ENCODE peak calls at places on chromosome 5, in six cellular contexts. One of them, this sample, is unnamed.

GRCh38 chr5:32297181-32298055 is 15.3 kb downstream of the MTMR12 start:
- DNase-seq in tibial artery: no peak
- DNase-seq in A549: no peak
- DNase-seq in CD8-positive, alpha-beta T cell: no peak
- DNase-seq in iPS DF 6.9: no peak
- DNase-seq in tibial nerve: no peak
- DNase-seq in this sample: peak

GRCh38 chr5:173880306-173880985 is 7.7 kb upstream of the CPEB4 start:
- DNase-seq in tibial artery: no peak
- DNase-seq in A549: no peak
- DNase-seq in CD8-positive, alpha-beta T cell: no peak
- DNase-seq in iPS DF 6.9: no peak
- DNase-seq in tibial nerve: no peak
- DNase-seq in this sample: peak

GRCh38 chr5:83767409-83767992 is 46.8 kb upstream of the HAPLN1 start:
- DNase-seq in tibial artery: no peak
- DNase-seq in A549: no peak
- DNase-seq in CD8-positive, alpha-beta T cell: no peak
- DNase-seq in iPS DF 6.9: peak
- DNase-seq in tibial nerve: no peak
- DNase-seq in this sample: no peak

GRCh38 chr5:140870221-140871201 is 1.8 kb downstream of the PCDHA11 start:
- DNase-seq in tibial artery: no peak
- DNase-seq in A549: no peak
- DNase-seq in CD8-positive, alpha-beta T cell: no peak
- DNase-seq in iPS DF 6.9: no peak
- DNase-seq in tibial nerve: no peak
- DNase-seq in this sample: no peak

GRCh38 chr5:104198156-104198555 is 635.6 kb upstream of the NUDT12 start:
- DNase-seq in tibial artery: no peak
- DNase-seq in A549: no peak
- DNase-seq in CD8-positive, alpha-beta T cell: no peak
- DNase-seq in iPS DF 6.9: no peak
- DNase-seq in tibial nerve: no peak
- DNase-seq in this sample: no peak

GRCh38 chr5:152237531-152237930 is 167.5 kb downstream of the NMUR2 start:
- DNase-seq in tibial artery: no peak
- DNase-seq in A549: no peak
- DNase-seq in CD8-positive, alpha-beta T cell: no peak
- DNase-seq in iPS DF 6.9: no peak
- DNase-seq in tibial nerve: no peak
- DNase-seq in this sample: no peak

GRCh38 chr5:160434022-160434531 is 12.4 kb downstream of the PTTG1 start:
- DNase-seq in tibial artery: no peak
- DNase-seq in A549: no peak
- DNase-seq in CD8-positive, alpha-beta T cell: no peak
- DNase-seq in iPS DF 6.9: no peak
- DNase-seq in tibial nerve: no peak
- DNase-seq in this sample: no peak

GRCh38 chr5:86118542-86118941 is 499.2 kb upstream of the COX7C start:
- DNase-seq in tibial artery: no peak
- DNase-seq in A549: peak
- DNase-seq in CD8-positive, alpha-beta T cell: no peak
- DNase-seq in iPS DF 6.9: no peak
- DNase-seq in tibial nerve: no peak
- DNase-seq in this sample: no peak

GRCh38 chr5:154196955-154197652 is 6.6 kb downstream of the GALNT10 start:
- DNase-seq in tibial artery: no peak
- DNase-seq in A549: peak
- DNase-seq in CD8-positive, alpha-beta T cell: no peak
- DNase-seq in iPS DF 6.9: no peak
- DNase-seq in tibial nerve: no peak
- DNase-seq in this sample: no peak

GRCh38 chr5:168359820-168360460 is 68.5 kb downstream of the WWC1 start:
- DNase-seq in tibial artery: peak
- DNase-seq in A549: no peak
- DNase-seq in CD8-positive, alpha-beta T cell: no peak
- DNase-seq in iPS DF 6.9: no peak
- DNase-seq in tibial nerve: no peak
- DNase-seq in this sample: no peak

GRCh38 chr5:72618699-72619098 is 111.5 kb upstream of the ZNF366 start:
- DNase-seq in tibial artery: no peak
- DNase-seq in A549: no peak
- DNase-seq in CD8-positive, alpha-beta T cell: no peak
- DNase-seq in iPS DF 6.9: no peak
- DNase-seq in tibial nerve: no peak
- DNase-seq in this sample: no peak

GRCh38 chr5:73853091-73853490 is 227.1 kb downstream of the ARHGEF28 start:
- DNase-seq in tibial artery: no peak
- DNase-seq in A549: peak
- DNase-seq in CD8-positive, alpha-beta T cell: no peak
- DNase-seq in iPS DF 6.9: no peak
- DNase-seq in tibial nerve: no peak
- DNase-seq in this sample: no peak

GRCh38 chr5:97065475-97065874 is 76.9 kb downstream of the LIX1 start:
- DNase-seq in tibial artery: no peak
- DNase-seq in A549: no peak
- DNase-seq in CD8-positive, alpha-beta T cell: no peak
- DNase-seq in iPS DF 6.9: no peak
- DNase-seq in tibial nerve: no peak
- DNase-seq in this sample: no peak

GRCh38 chr5:59999056-59999455 is 105.5 kb upstream of the PDE4D start:
- DNase-seq in tibial artery: no peak
- DNase-seq in A549: no peak
- DNase-seq in CD8-positive, alpha-beta T cell: no peak
- DNase-seq in iPS DF 6.9: no peak
- DNase-seq in tibial nerve: no peak
- DNase-seq in this sample: no peak

GRCh38 chr5:168020522-168021294 is 270.7 kb upstream of the WWC1 start:
- DNase-seq in tibial artery: no peak
- DNase-seq in A549: no peak
- DNase-seq in CD8-positive, alpha-beta T cell: no peak
- DNase-seq in iPS DF 6.9: no peak
- DNase-seq in tibial nerve: peak
- DNase-seq in this sample: peak

GRCh38 chr5:64074533-64074932 is 91.1 kb upstream of the RNF180 start:
- DNase-seq in tibial artery: no peak
- DNase-seq in A549: peak
- DNase-seq in CD8-positive, alpha-beta T cell: no peak
- DNase-seq in iPS DF 6.9: peak
- DNase-seq in tibial nerve: no peak
- DNase-seq in this sample: no peak

GRCh38 chr5:125278711-125279110 is 532.3 kb upstream of the ZNF608 start:
- DNase-seq in tibial artery: no peak
- DNase-seq in A549: no peak
- DNase-seq in CD8-positive, alpha-beta T cell: no peak
- DNase-seq in iPS DF 6.9: no peak
- DNase-seq in tibial nerve: no peak
- DNase-seq in this sample: no peak

GRCh38 chr5:135448071-135448704 is 1.0 kb upstream of the DCANP1 start:
- DNase-seq in tibial artery: no peak
- DNase-seq in A549: no peak
- DNase-seq in CD8-positive, alpha-beta T cell: no peak
- DNase-seq in iPS DF 6.9: no peak
- DNase-seq in tibial nerve: no peak
- DNase-seq in this sample: peak

GRCh38 chr5:67383451-67383850 is 186.9 kb upstream of the CD180 start:
- DNase-seq in tibial artery: no peak
- DNase-seq in A549: no peak
- DNase-seq in CD8-positive, alpha-beta T cell: no peak
- DNase-seq in iPS DF 6.9: no peak
- DNase-seq in tibial nerve: no peak
- DNase-seq in this sample: peak

GRCh38 chr5:136028782-136029742 is at the start of gene TGFBI:
- DNase-seq in tibial artery: peak
- DNase-seq in A549: peak
- DNase-seq in CD8-positive, alpha-beta T cell: no peak
- DNase-seq in iPS DF 6.9: peak
- DNase-seq in tibial nerve: peak
- DNase-seq in this sample: peak

GRCh38 chr5:175201393-175201792 is 242.6 kb downstream of the DRD1 start:
- DNase-seq in tibial artery: no peak
- DNase-seq in A549: no peak
- DNase-seq in CD8-positive, alpha-beta T cell: no peak
- DNase-seq in iPS DF 6.9: no peak
- DNase-seq in tibial nerve: no peak
- DNase-seq in this sample: no peak

GRCh38 chr5:134090482-134090881 is 24.0 kb upstream of the TCF7 start:
- DNase-seq in tibial artery: no peak
- DNase-seq in A549: no peak
- DNase-seq in CD8-positive, alpha-beta T cell: peak
- DNase-seq in iPS DF 6.9: no peak
- DNase-seq in tibial nerve: no peak
- DNase-seq in this sample: no peak

GRCh38 chr5:14490309-14490711 is 91.3 kb upstream of the OTULINL start:
- DNase-seq in tibial artery: no peak
- DNase-seq in A549: no peak
- DNase-seq in CD8-positive, alpha-beta T cell: no peak
- DNase-seq in iPS DF 6.9: no peak
- DNase-seq in tibial nerve: no peak
- DNase-seq in this sample: peak

GRCh38 chr5:114335391-114335790 is 26.5 kb upstream of the KCNN2 start:
- DNase-seq in tibial artery: no peak
- DNase-seq in A549: no peak
- DNase-seq in CD8-positive, alpha-beta T cell: no peak
- DNase-seq in iPS DF 6.9: no peak
- DNase-seq in tibial nerve: no peak
- DNase-seq in this sample: no peak

GRCh38 chr5:157366741-157367684 is 93.0 kb upstream of the NIPAL4 start:
- DNase-seq in tibial artery: no peak
- DNase-seq in A549: peak
- DNase-seq in CD8-positive, alpha-beta T cell: no peak
- DNase-seq in iPS DF 6.9: no peak
- DNase-seq in tibial nerve: peak
- DNase-seq in this sample: no peak

GRCh38 chr5:6649186-6649585 is 15.9 kb downstream of the SRD5A1 start:
- DNase-seq in tibial artery: no peak
- DNase-seq in A549: no peak
- DNase-seq in CD8-positive, alpha-beta T cell: no peak
- DNase-seq in iPS DF 6.9: no peak
- DNase-seq in tibial nerve: no peak
- DNase-seq in this sample: no peak

GRCh38 chr5:16456103-16456832 is 9.3 kb downstream of the ZNF622 start:
- DNase-seq in tibial artery: no peak
- DNase-seq in A549: peak
- DNase-seq in CD8-positive, alpha-beta T cell: no peak
- DNase-seq in iPS DF 6.9: peak
- DNase-seq in tibial nerve: peak
- DNase-seq in this sample: no peak

GRCh38 chr5:177427211-177427822 is 841 bp downstream of the GRK6 start:
- DNase-seq in tibial artery: no peak
- DNase-seq in A549: no peak
- DNase-seq in CD8-positive, alpha-beta T cell: no peak
- DNase-seq in iPS DF 6.9: no peak
- DNase-seq in tibial nerve: no peak
- DNase-seq in this sample: peak

GRCh38 chr5:106094128-106094726 is 1576.5 kb downstream of the EFNA5 start:
- DNase-seq in tibial artery: no peak
- DNase-seq in A549: no peak
- DNase-seq in CD8-positive, alpha-beta T cell: no peak
- DNase-seq in iPS DF 6.9: no peak
- DNase-seq in tibial nerve: no peak
- DNase-seq in this sample: no peak

GRCh38 chr5:116084231-116084630 is 594 bp upstream of the COMMD10 start:
- DNase-seq in tibial artery: no peak
- DNase-seq in A549: peak
- DNase-seq in CD8-positive, alpha-beta T cell: no peak
- DNase-seq in iPS DF 6.9: no peak
- DNase-seq in tibial nerve: no peak
- DNase-seq in this sample: peak

GRCh38 chr5:27083763-27084420 is 45.5 kb upstream of the CDH9 start:
- DNase-seq in tibial artery: no peak
- DNase-seq in A549: no peak
- DNase-seq in CD8-positive, alpha-beta T cell: no peak
- DNase-seq in iPS DF 6.9: no peak
- DNase-seq in tibial nerve: no peak
- DNase-seq in this sample: no peak

DNA sequence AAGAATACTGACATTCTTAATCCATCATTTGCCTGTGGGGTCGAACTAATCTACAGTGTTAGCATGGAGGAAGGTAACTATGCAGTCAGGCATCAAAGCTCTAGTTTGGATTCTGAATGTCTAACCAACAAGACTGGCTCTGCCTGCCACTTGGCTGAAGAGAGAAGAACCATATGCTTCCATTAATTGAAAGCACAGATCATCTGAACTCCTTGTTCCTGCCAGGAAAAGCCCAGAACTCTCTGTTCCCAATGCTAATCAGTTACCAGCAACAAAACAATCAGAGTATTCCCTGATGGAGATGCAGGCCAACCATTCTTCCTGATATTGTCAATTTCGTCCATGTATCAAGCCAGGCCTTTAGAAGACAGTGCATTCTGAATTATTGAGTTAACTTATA is 244.4 kb downstream of the SPOCK1 start:
- DNase-seq in tibial artery: no peak
- DNase-seq in A549: no peak
- DNase-seq in CD8-positive, alpha-beta T cell: no peak
- DNase-seq in iPS DF 6.9: no peak
- DNase-seq in tibial nerve: peak
- DNase-seq in this sample: no peak
- H3K27ac ChIP-seq in tibial artery: no peak
- H3K27ac ChIP-seq in A549: no peak
- H3K27ac ChIP-seq in CD8-positive, alpha-beta T cell: no peak
- H3K27ac ChIP-seq in iPS DF 6.9: no peak
- H3K27ac ChIP-seq in tibial nerve: peak
- H3K27ac ChIP-seq in this sample: peak

GRCh38 chr5:77390795-77391194 is 101.3 kb downstream of the WDR41 start:
- DNase-seq in tibial artery: no peak
- DNase-seq in A549: no peak
- DNase-seq in CD8-positive, alpha-beta T cell: no peak
- DNase-seq in iPS DF 6.9: no peak
- DNase-seq in tibial nerve: no peak
- DNase-seq in this sample: peak
- H3K27ac ChIP-seq in tibial artery: peak
- H3K27ac ChIP-seq in A549: no peak
- H3K27ac ChIP-seq in CD8-positive, alpha-beta T cell: no peak
- H3K27ac ChIP-seq in iPS DF 6.9: no peak
- H3K27ac ChIP-seq in tibial nerve: no peak
- H3K27ac ChIP-seq in this sample: peak

DNA sequence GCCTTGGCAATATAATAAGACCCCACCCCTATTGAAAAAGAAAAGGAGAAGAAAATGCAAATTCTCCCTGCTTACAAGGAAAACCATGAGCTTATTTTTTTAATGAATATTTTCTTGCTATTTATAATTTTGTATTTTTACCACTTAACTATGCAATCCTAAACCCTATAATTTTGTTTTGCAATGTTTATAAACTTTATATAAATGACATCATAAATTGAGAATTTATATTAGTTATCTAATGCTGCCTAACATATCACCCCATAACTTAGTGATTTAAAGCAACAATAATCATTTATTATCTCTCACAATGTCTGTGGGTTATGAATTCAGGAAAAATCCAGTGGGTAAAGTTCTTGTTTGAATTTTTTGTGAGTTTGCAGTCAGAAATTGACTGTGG is 369.1 kb downstream of the TAF11L14 start:
- DNase-seq in tibial artery: no peak
- DNase-seq in A549: no peak
- DNase-seq in CD8-positive, alpha-beta T cell: no peak
- DNase-seq in iPS DF 6.9: no peak
- DNase-seq in tibial nerve: no peak
- DNase-seq in this sample: no peak
- H3K27ac ChIP-seq in tibial artery: no peak
- H3K27ac ChIP-seq in A549: no peak
- H3K27ac ChIP-seq in CD8-positive, alpha-beta T cell: no peak
- H3K27ac ChIP-seq in iPS DF 6.9: no peak
- H3K27ac ChIP-seq in tibial nerve: no peak
- H3K27ac ChIP-seq in this sample: no peak

GRCh38 chr5:82356808-82357671 is 78.9 kb upstream of the RPS23 start:
- DNase-seq in tibial artery: peak
- DNase-seq in A549: peak
- DNase-seq in CD8-positive, alpha-beta T cell: peak
- DNase-seq in iPS DF 6.9: no peak
- DNase-seq in tibial nerve: peak
- DNase-seq in this sample: no peak
- H3K27ac ChIP-seq in tibial artery: peak
- H3K27ac ChIP-seq in A549: peak
- H3K27ac ChIP-seq in CD8-positive, alpha-beta T cell: peak
- H3K27ac ChIP-seq in iPS DF 6.9: no peak
- H3K27ac ChIP-seq in tibial nerve: peak
- H3K27ac ChIP-seq in this sample: peak

This sample was measured in osteoblast.